ENCODE peak calls at places on chromosomes 5 and 9, in eight cellular contexts. One of them, this sample, is unnamed.

GRCh38 chr5:176383961-176384360 is 4.4 kb downstream of the NOP16 start:
- DNase-seq in sigmoid colon: no peak
- DNase-seq in upper lobe of left lung: no peak
- DNase-seq in H1: no peak
- DNase-seq in transverse colon: no peak
- DNase-seq in tibial nerve: no peak
- DNase-seq in A549: no peak
- DNase-seq in suprapubic skin: no peak
- DNase-seq in this sample: peak; percentile 6

GRCh38 chr5:84091400-84091799 is 293.3 kb downstream of the EDIL3 start:
- DNase-seq in upper lobe of left lung: no peak
- DNase-seq in tibial nerve: no peak
- DNase-seq in suprapubic skin: no peak
- DNase-seq in transverse colon: no peak
- DNase-seq in H1: no peak
- DNase-seq in A549: peak; percentile 13
- DNase-seq in sigmoid colon: no peak
- DNase-seq in this sample: no peak

GRCh38 chr9:75186767-75187380 is 98.6 kb downstream of the OSTF1 start:
- DNase-seq in upper lobe of left lung: no peak
- DNase-seq in tibial nerve: no peak
- DNase-seq in suprapubic skin: no peak
- DNase-seq in H1: no peak
- DNase-seq in transverse colon: no peak
- DNase-seq in A549: peak; percentile 25
- DNase-seq in sigmoid colon: no peak
- DNase-seq in this sample: no peak

GRCh38 chr5:58314356-58315045 is 145.4 kb downstream of the PLK2 start:
- DNase-seq in H1: no peak
- DNase-seq in suprapubic skin: no peak
- DNase-seq in transverse colon: no peak
- DNase-seq in sigmoid colon: no peak
- DNase-seq in tibial nerve: no peak
- DNase-seq in A549: peak; percentile 21
- DNase-seq in upper lobe of left lung: no peak
- DNase-seq in this sample: no peak

GRCh38 chr5:136016945-136017530 is 11.8 kb upstream of the TGFBI start:
- DNase-seq in sigmoid colon: peak; percentile 69
- DNase-seq in transverse colon: no peak
- DNase-seq in H1: no peak
- DNase-seq in A549: peak; percentile 97
- DNase-seq in tibial nerve: no peak
- DNase-seq in suprapubic skin: no peak
- DNase-seq in upper lobe of left lung: no peak
- DNase-seq in this sample: no peak

GRCh38 chr5:6395621-6396020 is 17.3 kb upstream of the MED10 start:
- DNase-seq in A549: no peak
- DNase-seq in transverse colon: no peak
- DNase-seq in upper lobe of left lung: no peak
- DNase-seq in suprapubic skin: no peak
- DNase-seq in H1: no peak
- DNase-seq in sigmoid colon: no peak
- DNase-seq in tibial nerve: no peak
- DNase-seq in this sample: no peak

GRCh38 chr5:58071566-58071965 is 388.3 kb downstream of the PLK2 start:
- DNase-seq in A549: no peak
- DNase-seq in upper lobe of left lung: no peak
- DNase-seq in tibial nerve: no peak
- DNase-seq in transverse colon: no peak
- DNase-seq in sigmoid colon: no peak
- DNase-seq in H1: no peak
- DNase-seq in suprapubic skin: no peak
- DNase-seq in this sample: no peak

GRCh38 chr5:32157078-32157477 is 17.0 kb downstream of the GOLPH3 start:
- DNase-seq in H1: no peak
- DNase-seq in suprapubic skin: no peak
- DNase-seq in upper lobe of left lung: no peak
- DNase-seq in A549: no peak
- DNase-seq in transverse colon: no peak
- DNase-seq in tibial nerve: no peak
- DNase-seq in sigmoid colon: no peak
- DNase-seq in this sample: no peak

GRCh38 chr5:135439426-135440205 is 7.5 kb downstream of the DCANP1 start:
- DNase-seq in A549: no peak
- DNase-seq in suprapubic skin: no peak
- DNase-seq in transverse colon: no peak
- DNase-seq in sigmoid colon: peak; percentile 35
- DNase-seq in tibial nerve: no peak
- DNase-seq in H1: no peak
- DNase-seq in upper lobe of left lung: no peak
- DNase-seq in this sample: no peak

DNA sequence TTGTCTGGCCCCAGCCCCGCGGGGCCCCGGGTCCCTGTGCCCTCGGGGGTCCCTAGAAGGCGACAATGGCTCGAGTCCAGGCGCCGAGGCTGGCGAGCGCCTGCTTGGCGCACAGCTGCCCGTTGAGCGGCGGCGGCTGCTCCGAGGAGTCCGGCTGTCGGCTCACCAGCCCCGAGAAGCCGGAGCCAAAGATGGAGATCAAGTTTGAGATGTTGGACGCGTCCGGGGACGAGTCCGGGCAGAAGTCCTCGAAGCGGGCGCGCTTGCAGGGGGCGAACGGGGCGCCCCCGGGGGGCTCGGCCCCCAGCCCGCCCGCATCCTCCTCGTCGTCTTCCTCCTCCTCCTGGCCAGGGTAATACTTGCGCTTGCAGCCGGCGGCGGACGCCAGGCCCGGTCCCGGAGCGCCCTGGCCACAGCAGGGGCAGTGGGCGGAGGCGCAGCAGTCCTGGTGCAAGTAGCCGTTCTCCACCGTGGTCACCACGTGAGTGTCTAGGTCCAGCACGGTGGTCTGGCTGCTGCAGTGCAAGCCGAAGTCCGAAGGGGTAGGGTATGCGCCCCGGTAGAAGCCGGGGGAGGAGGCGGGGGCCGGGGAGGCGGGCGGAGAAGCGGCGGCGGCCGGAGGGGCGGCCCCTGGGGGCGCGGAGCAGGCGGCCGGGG is 1.1 kb downstream of the IER5L start:
- DNase-seq in upper lobe of left lung: peak; percentile 42
- DNase-seq in sigmoid colon: peak; percentile 77
- DNase-seq in H1: no peak
- DNase-seq in A549: peak; percentile 59
- DNase-seq in transverse colon: no peak
- DNase-seq in suprapubic skin: no peak
- DNase-seq in tibial nerve: no peak
- DNase-seq in this sample: peak; percentile 74
- TF ChIP-seq EP300 in upper lobe of left lung: no peak
- TF ChIP-seq EP300 in sigmoid colon: no peak
- TF ChIP-seq EP300 in H1: no peak
- TF ChIP-seq EP300 in A549: no peak
- TF ChIP-seq EP300 in transverse colon: no peak
- TF ChIP-seq EP300 in suprapubic skin: no peak
- TF ChIP-seq EP300 in tibial nerve: peak; percentile 54
- TF ChIP-seq EP300 in this sample: no peak

GRCh38 chr9:98992885-98993569 is 49.3 kb downstream of the COL15A1 start:
- DNase-seq in sigmoid colon: no peak
- DNase-seq in transverse colon: no peak
- DNase-seq in H1: no peak
- DNase-seq in A549: no peak
- DNase-seq in tibial nerve: no peak
- DNase-seq in upper lobe of left lung: no peak
- DNase-seq in suprapubic skin: no peak
- DNase-seq in this sample: no peak
- TF ChIP-seq EP300 in sigmoid colon: no peak
- TF ChIP-seq EP300 in transverse colon: no peak
- TF ChIP-seq EP300 in H1: no peak
- TF ChIP-seq EP300 in A549: no peak
- TF ChIP-seq EP300 in tibial nerve: no peak
- TF ChIP-seq EP300 in upper lobe of left lung: no peak
- TF ChIP-seq EP300 in suprapubic skin: no peak
- TF ChIP-seq EP300 in this sample: no peak

GRCh38 chr5:128774605-128775004 is 190.7 kb upstream of the SLC27A6 start:
- DNase-seq in upper lobe of left lung: no peak
- DNase-seq in A549: no peak
- DNase-seq in transverse colon: no peak
- DNase-seq in sigmoid colon: no peak
- DNase-seq in H1: no peak
- DNase-seq in tibial nerve: no peak
- DNase-seq in suprapubic skin: no peak
- DNase-seq in this sample: no peak
- TF ChIP-seq EP300 in upper lobe of left lung: no peak
- TF ChIP-seq EP300 in A549: no peak
- TF ChIP-seq EP300 in transverse colon: no peak
- TF ChIP-seq EP300 in sigmoid colon: no peak
- TF ChIP-seq EP300 in H1: no peak
- TF ChIP-seq EP300 in tibial nerve: no peak
- TF ChIP-seq EP300 in suprapubic skin: no peak
- TF ChIP-seq EP300 in this sample: no peak

DNA sequence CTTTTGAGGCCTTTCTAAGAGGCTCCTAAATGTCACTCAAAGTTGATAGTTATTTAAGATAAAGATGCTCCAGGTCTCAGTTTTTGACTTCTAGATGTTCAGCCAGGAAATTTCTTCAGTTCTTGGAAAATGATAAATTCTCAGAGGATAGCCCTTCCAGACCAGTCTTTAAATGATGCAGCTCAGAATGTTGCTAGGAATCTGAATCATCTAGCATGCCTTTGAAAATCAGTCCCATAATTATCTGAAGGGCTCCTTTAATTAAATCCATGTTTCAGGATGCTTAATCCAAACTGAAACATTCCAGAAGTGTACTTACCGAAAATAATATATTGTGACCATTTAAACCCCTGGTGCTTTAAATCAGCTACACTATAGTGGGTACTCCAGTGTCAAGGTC is 107.5 kb upstream of the FBN2 start:
- DNase-seq in upper lobe of left lung: no peak
- DNase-seq in transverse colon: no peak
- DNase-seq in suprapubic skin: no peak
- DNase-seq in sigmoid colon: no peak
- DNase-seq in tibial nerve: no peak
- DNase-seq in H1: no peak
- DNase-seq in A549: no peak
- DNase-seq in this sample: no peak
- TF ChIP-seq EP300 in upper lobe of left lung: no peak
- TF ChIP-seq EP300 in transverse colon: no peak
- TF ChIP-seq EP300 in suprapubic skin: no peak
- TF ChIP-seq EP300 in sigmoid colon: no peak
- TF ChIP-seq EP300 in tibial nerve: no peak
- TF ChIP-seq EP300 in H1: no peak
- TF ChIP-seq EP300 in A549: no peak
- TF ChIP-seq EP300 in this sample: no peak

GRCh38 chr9:34177906-34178697 is 741 bp upstream of the UBAP1 start:
- DNase-seq in A549: no peak
- DNase-seq in transverse colon: no peak
- DNase-seq in upper lobe of left lung: no peak
- DNase-seq in H1: no peak
- DNase-seq in tibial nerve: no peak
- DNase-seq in suprapubic skin: no peak
- DNase-seq in sigmoid colon: no peak
- DNase-seq in this sample: no peak
- TF ChIP-seq EP300 in A549: no peak
- TF ChIP-seq EP300 in transverse colon: no peak
- TF ChIP-seq EP300 in upper lobe of left lung: no peak
- TF ChIP-seq EP300 in H1: no peak
- TF ChIP-seq EP300 in tibial nerve: no peak
- TF ChIP-seq EP300 in suprapubic skin: no peak
- TF ChIP-seq EP300 in sigmoid colon: no peak
- TF ChIP-seq EP300 in this sample: no peak

DNA sequence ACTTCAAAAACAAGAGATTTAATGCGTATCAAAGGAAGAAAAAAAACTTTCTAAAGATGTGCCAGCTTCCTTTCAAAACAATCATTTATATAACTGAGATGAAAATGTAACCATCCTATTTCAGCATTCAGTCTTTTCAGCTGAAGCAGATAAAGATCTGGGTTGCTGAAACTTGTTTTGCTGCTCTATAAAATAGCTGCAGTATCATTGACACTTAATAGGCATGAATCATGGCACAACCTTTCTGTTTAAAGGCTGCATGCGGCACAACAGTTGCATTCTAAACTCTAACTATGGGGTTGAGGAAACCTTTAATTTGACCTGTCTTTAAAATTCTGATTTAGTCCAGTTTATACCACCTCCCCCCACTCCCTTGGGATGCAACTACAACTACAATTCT is 196.7 kb downstream of the MPDZ start:
- DNase-seq in upper lobe of left lung: no peak
- DNase-seq in tibial nerve: no peak
- DNase-seq in A549: no peak
- DNase-seq in sigmoid colon: no peak
- DNase-seq in suprapubic skin: no peak
- DNase-seq in transverse colon: no peak
- DNase-seq in H1: no peak
- DNase-seq in this sample: no peak
- TF ChIP-seq EP300 in upper lobe of left lung: no peak
- TF ChIP-seq EP300 in tibial nerve: no peak
- TF ChIP-seq EP300 in A549: no peak
- TF ChIP-seq EP300 in sigmoid colon: no peak
- TF ChIP-seq EP300 in suprapubic skin: no peak
- TF ChIP-seq EP300 in transverse colon: no peak
- TF ChIP-seq EP300 in H1: no peak
- TF ChIP-seq EP300 in this sample: no peak

GRCh38 chr5:53884844-53885243 is 324.4 kb downstream of the NDUFS4 start:
- DNase-seq in A549: no peak
- DNase-seq in upper lobe of left lung: no peak
- DNase-seq in H1: no peak
- DNase-seq in tibial nerve: no peak
- DNase-seq in suprapubic skin: no peak
- DNase-seq in transverse colon: no peak
- DNase-seq in sigmoid colon: no peak
- DNase-seq in this sample: no peak
- TF ChIP-seq EP300 in A549: no peak
- TF ChIP-seq EP300 in upper lobe of left lung: no peak
- TF ChIP-seq EP300 in H1: no peak
- TF ChIP-seq EP300 in tibial nerve: no peak
- TF ChIP-seq EP300 in suprapubic skin: no peak
- TF ChIP-seq EP300 in transverse colon: no peak
- TF ChIP-seq EP300 in sigmoid colon: no peak
- TF ChIP-seq EP300 in this sample: no peak

DNA sequence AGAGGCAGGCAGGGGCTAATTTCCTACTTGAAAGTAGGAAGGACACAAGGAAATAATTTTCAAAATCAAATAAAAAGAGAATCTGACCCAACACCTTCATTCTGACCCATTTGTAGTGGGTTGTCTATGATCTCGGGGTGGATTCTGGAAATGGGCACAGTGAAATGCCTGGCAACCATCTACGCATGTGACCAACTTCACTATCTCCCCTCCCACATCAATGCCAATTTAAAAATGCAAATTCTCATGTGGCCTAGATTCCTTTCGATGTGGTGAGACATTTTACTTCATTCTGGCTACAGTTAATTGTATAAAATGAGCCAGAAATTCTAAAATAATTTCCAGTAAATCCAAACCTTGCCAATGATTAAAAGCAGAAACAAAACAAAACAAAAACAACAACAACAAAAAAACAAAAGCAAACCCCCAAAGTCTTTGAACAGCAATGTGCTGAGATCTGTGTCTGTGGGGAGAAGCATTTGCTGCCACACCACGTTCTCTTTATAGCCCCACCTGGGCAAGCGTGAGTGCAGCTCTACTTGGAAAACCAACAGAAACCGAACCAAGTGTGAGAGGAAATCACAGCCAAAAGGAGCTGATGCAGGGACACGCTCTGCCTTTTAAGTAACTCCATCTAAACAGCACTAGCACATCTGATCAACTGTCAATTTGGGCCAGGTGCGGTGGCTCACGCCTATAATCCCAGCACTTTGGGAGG is 59.0 kb downstream of the USP20 start:
- DNase-seq in tibial nerve: no peak
- DNase-seq in H1: no peak
- DNase-seq in suprapubic skin: no peak
- DNase-seq in sigmoid colon: no peak
- DNase-seq in upper lobe of left lung: no peak
- DNase-seq in transverse colon: no peak
- DNase-seq in A549: no peak
- DNase-seq in this sample: no peak
- TF ChIP-seq EP300 in tibial nerve: no peak
- TF ChIP-seq EP300 in H1: no peak
- TF ChIP-seq EP300 in suprapubic skin: no peak
- TF ChIP-seq EP300 in sigmoid colon: no peak
- TF ChIP-seq EP300 in upper lobe of left lung: no peak
- TF ChIP-seq EP300 in transverse colon: no peak
- TF ChIP-seq EP300 in A549: no peak
- TF ChIP-seq EP300 in this sample: no peak